ENCODE peak calls at places on chromosomes 6 and 20, in nine cellular contexts. One of them, this sample, is unnamed.
A peak's percentile ranks its signal among the peaks of the same experiment; 100 is the strongest.

GRCh38 chr6:141107562-141108160 is 1025.1 kb upstream of the GJE1 start:
- DNase-seq in AG09309: no peak
- DNase-seq in NCI-H345: no peak
- DNase-seq in hepatocyte: no peak
- DNase-seq in breast epithelium: no peak
- DNase-seq in renal cortical epithelial cell: peak; percentile 88
- DNase-seq in NCI-H2171: no peak
- DNase-seq in activated T-cell treated with anti-CD3 and anti-CD28 coated beads, Interleukin-2, amount 50 U/mL, for 72 hours: no peak
- DNase-seq in T-helper 17 cell: no peak
- DNase-seq in this sample: no peak

GRCh38 chr6:100877851-100878250 is 3.3 kb downstream of the ASCC3 start:
- DNase-seq in renal cortical epithelial cell: peak; percentile 9
- DNase-seq in AG09309: no peak
- DNase-seq in T-helper 17 cell: no peak
- DNase-seq in NCI-H345: no peak
- DNase-seq in activated T-cell treated with anti-CD3 and anti-CD28 coated beads, Interleukin-2, amount 50 U/mL, for 72 hours: no peak
- DNase-seq in hepatocyte: no peak
- DNase-seq in breast epithelium: no peak
- DNase-seq in NCI-H2171: no peak
- DNase-seq in this sample: no peak

GRCh38 chr6:56851541-56852248 is 103.2 kb upstream of the BEND6 start:
- DNase-seq in hepatocyte: peak; percentile 87
- DNase-seq in NCI-H345: peak; percentile 69
- DNase-seq in renal cortical epithelial cell: peak; percentile 90
- DNase-seq in activated T-cell treated with anti-CD3 and anti-CD28 coated beads, Interleukin-2, amount 50 U/mL, for 72 hours: peak; percentile 61
- DNase-seq in AG09309: peak; percentile 63
- DNase-seq in NCI-H2171: no peak
- DNase-seq in T-helper 17 cell: no peak
- DNase-seq in breast epithelium: no peak
- DNase-seq in this sample: no peak

GRCh38 chr6:148984516-148985056 is 237.8 kb downstream of the UST start:
- DNase-seq in breast epithelium: no peak
- DNase-seq in NCI-H345: no peak
- DNase-seq in renal cortical epithelial cell: no peak
- DNase-seq in T-helper 17 cell: no peak
- DNase-seq in AG09309: no peak
- DNase-seq in activated T-cell treated with anti-CD3 and anti-CD28 coated beads, Interleukin-2, amount 50 U/mL, for 72 hours: no peak
- DNase-seq in hepatocyte: no peak
- DNase-seq in NCI-H2171: no peak
- DNase-seq in this sample: no peak

GRCh38 chr20:58179432-58180099 is 48.9 kb downstream of the ANKRD60 start:
- DNase-seq in activated T-cell treated with anti-CD3 and anti-CD28 coated beads, Interleukin-2, amount 50 U/mL, for 72 hours: peak; percentile 61
- DNase-seq in hepatocyte: peak; percentile 77
- DNase-seq in T-helper 17 cell: peak; percentile 65
- DNase-seq in NCI-H2171: peak; percentile 52
- DNase-seq in breast epithelium: no peak
- DNase-seq in AG09309: no peak
- DNase-seq in renal cortical epithelial cell: no peak
- DNase-seq in NCI-H345: peak; percentile 2
- DNase-seq in this sample: peak; percentile 91

GRCh38 chr6:121867095-121867494 is 431.6 kb downstream of the GJA1 start:
- DNase-seq in NCI-H2171: no peak
- DNase-seq in NCI-H345: no peak
- DNase-seq in breast epithelium: no peak
- DNase-seq in renal cortical epithelial cell: peak; percentile 19
- DNase-seq in hepatocyte: no peak
- DNase-seq in T-helper 17 cell: no peak
- DNase-seq in activated T-cell treated with anti-CD3 and anti-CD28 coated beads, Interleukin-2, amount 50 U/mL, for 72 hours: no peak
- DNase-seq in AG09309: no peak
- DNase-seq in this sample: no peak

GRCh38 chr20:23061713-23062561 is 12.5 kb upstream of the THBD start:
- DNase-seq in activated T-cell treated with anti-CD3 and anti-CD28 coated beads, Interleukin-2, amount 50 U/mL, for 72 hours: no peak
- DNase-seq in NCI-H2171: no peak
- DNase-seq in renal cortical epithelial cell: no peak
- DNase-seq in AG09309: peak; percentile 28
- DNase-seq in T-helper 17 cell: no peak
- DNase-seq in hepatocyte: peak; percentile 70
- DNase-seq in breast epithelium: no peak
- DNase-seq in NCI-H345: no peak
- DNase-seq in this sample: no peak

GRCh38 chr20:57412347-57413029 is 21.3 kb downstream of the RBM38 start:
- DNase-seq in activated T-cell treated with anti-CD3 and anti-CD28 coated beads, Interleukin-2, amount 50 U/mL, for 72 hours: peak; percentile 38
- DNase-seq in NCI-H2171: no peak
- DNase-seq in NCI-H345: no peak
- DNase-seq in AG09309: no peak
- DNase-seq in breast epithelium: no peak
- DNase-seq in hepatocyte: no peak
- DNase-seq in renal cortical epithelial cell: no peak
- DNase-seq in T-helper 17 cell: no peak
- DNase-seq in this sample: peak; percentile 47

GRCh38 chr20:50136822-50137599 is 16.5 kb downstream of the PEDS1 start:
- DNase-seq in NCI-H345: no peak
- DNase-seq in renal cortical epithelial cell: peak; percentile 23
- DNase-seq in activated T-cell treated with anti-CD3 and anti-CD28 coated beads, Interleukin-2, amount 50 U/mL, for 72 hours: peak; percentile 39
- DNase-seq in T-helper 17 cell: no peak
- DNase-seq in NCI-H2171: no peak
- DNase-seq in hepatocyte: no peak
- DNase-seq in breast epithelium: no peak
- DNase-seq in AG09309: no peak
- DNase-seq in this sample: no peak

GRCh38 chr20:20520776-20521175 is 152.9 kb downstream of the INSM1 start:
- DNase-seq in AG09309: peak; percentile 20
- DNase-seq in renal cortical epithelial cell: peak; percentile 85
- DNase-seq in breast epithelium: no peak
- DNase-seq in NCI-H2171: no peak
- DNase-seq in NCI-H345: no peak
- DNase-seq in activated T-cell treated with anti-CD3 and anti-CD28 coated beads, Interleukin-2, amount 50 U/mL, for 72 hours: no peak
- DNase-seq in T-helper 17 cell: no peak
- DNase-seq in hepatocyte: no peak
- DNase-seq in this sample: no peak

GRCh38 chr20:39563406-39563805 is 601.3 kb downstream of the DHX35 start:
- DNase-seq in activated T-cell treated with anti-CD3 and anti-CD28 coated beads, Interleukin-2, amount 50 U/mL, for 72 hours: peak; percentile 3
- DNase-seq in breast epithelium: no peak
- DNase-seq in hepatocyte: no peak
- DNase-seq in renal cortical epithelial cell: no peak
- DNase-seq in AG09309: no peak
- DNase-seq in T-helper 17 cell: no peak
- DNase-seq in NCI-H345: no peak
- DNase-seq in NCI-H2171: no peak
- DNase-seq in this sample: no peak

GRCh38 chr20:63461364-63461763 is 11.1 kb downstream of the KCNQ2 start:
- DNase-seq in renal cortical epithelial cell: no peak
- DNase-seq in hepatocyte: peak; percentile 59
- DNase-seq in T-helper 17 cell: no peak
- DNase-seq in activated T-cell treated with anti-CD3 and anti-CD28 coated beads, Interleukin-2, amount 50 U/mL, for 72 hours: no peak
- DNase-seq in AG09309: no peak
- DNase-seq in NCI-H2171: no peak
- DNase-seq in NCI-H345: no peak
- DNase-seq in breast epithelium: no peak
- DNase-seq in this sample: no peak

GRCh38 chr20:58813369-58813768 is 37.3 kb downstream of the GNAS-AS1 start:
- DNase-seq in NCI-H345: no peak
- DNase-seq in NCI-H2171: no peak
- DNase-seq in breast epithelium: no peak
- DNase-seq in activated T-cell treated with anti-CD3 and anti-CD28 coated beads, Interleukin-2, amount 50 U/mL, for 72 hours: no peak
- DNase-seq in T-helper 17 cell: no peak
- DNase-seq in AG09309: no peak
- DNase-seq in hepatocyte: no peak
- DNase-seq in renal cortical epithelial cell: no peak
- DNase-seq in this sample: no peak

GRCh38 chr20:36098364-36098763 is 56.2 kb upstream of the EPB41L1 start:
- DNase-seq in T-helper 17 cell: no peak
- DNase-seq in activated T-cell treated with anti-CD3 and anti-CD28 coated beads, Interleukin-2, amount 50 U/mL, for 72 hours: no peak
- DNase-seq in hepatocyte: no peak
- DNase-seq in AG09309: no peak
- DNase-seq in NCI-H345: no peak
- DNase-seq in breast epithelium: no peak
- DNase-seq in NCI-H2171: no peak
- DNase-seq in renal cortical epithelial cell: peak; percentile 63
- DNase-seq in this sample: peak; percentile 61

This sample was measured in left lung.